ENCODE peak calls at places on chromosomes 12 and 14, in six cellular contexts. P, V, X, K, B and Q are unnamed samples.

GRCh38 chr14:20690848-20691640 is 2.5 kb downstream of the ANG start:
- DNase-seq in P (no peak), V (peak), X (peak), K (peak), B (peak), Q (no peak)

GRCh38 chr12:2690348-2691000 is 104.3 kb upstream of the FKBP4 start:
- DNase-seq in P (no peak), V (no peak), X (no peak), K (no peak), B (no peak), Q (no peak)

GRCh38 chr14:38207830-38208815 is at the start of gene SSTR1:
- DNase-seq in P (no peak), V (peak), X (no peak), K (peak), B (peak), Q (peak)

GRCh38 chr12:66903782-66904396 is 225.0 kb upstream of the GRIP1 start:
- DNase-seq in P (no peak), V (no peak), X (no peak), K (no peak), B (no peak), Q (no peak)

GRCh38 chr14:23929822-23930294 is 23.7 kb upstream of the DHRS4 start:
- DNase-seq in P (peak), V (peak), X (peak), K (peak), B (peak), Q (peak)

GRCh38 chr12:92621833-92622232 is 81.0 kb upstream of the PLEKHG7 start:
- DNase-seq in P (no peak), V (no peak), X (no peak), K (no peak), B (no peak), Q (no peak)

GRCh38 chr12:82757059-82757458 is 70.4 kb downstream of the TMTC2 start:
- DNase-seq in P (no peak), V (no peak), X (no peak), K (no peak), B (no peak), Q (no peak)

GRCh38 chr12:115072712-115073111 is 388.7 kb upstream of the TBX3 start:
- DNase-seq in P (no peak), V (no peak), X (no peak), K (peak), B (no peak), Q (no peak)

GRCh38 chr12:124422570-124423523 is 128.0 kb downstream of the RFLNA start:
- DNase-seq in P (peak), V (peak), X (peak), K (no peak), B (peak), Q (peak)

GRCh38 chr12:64808110-64808509 is 16.3 kb upstream of the TBC1D30 start:
- DNase-seq in P (no peak), V (no peak), X (no peak), K (no peak), B (no peak), Q (no peak)

GRCh38 chr12:28023156-28023887 is 50.8 kb upstream of the PTHLH start:
- DNase-seq in P (peak), V (peak), X (no peak), K (no peak), B (no peak), Q (no peak)

GRCh38 chr14:81637639-81638038 is 104.0 kb upstream of the SEL1L start:
- DNase-seq in P (no peak), V (no peak), X (no peak), K (no peak), B (no peak), Q (no peak)

GRCh38 chr14:21498540-21499526 is 12.3 kb downstream of the METTL3 start:
- DNase-seq in P (no peak), V (peak), X (no peak), K (peak), B (peak), Q (no peak)

GRCh38 chr14:51224551-51224950 is 15.5 kb upstream of the TMX1 start:
- DNase-seq in P (no peak), V (peak), X (no peak), K (no peak), B (no peak), Q (no peak)

GRCh38 chr12:57096099-57096572 is 7.2 kb downstream of the NAB2 start:
- DNase-seq in P (no peak), V (no peak), X (no peak), K (no peak), B (no peak), Q (no peak)

DNA sequence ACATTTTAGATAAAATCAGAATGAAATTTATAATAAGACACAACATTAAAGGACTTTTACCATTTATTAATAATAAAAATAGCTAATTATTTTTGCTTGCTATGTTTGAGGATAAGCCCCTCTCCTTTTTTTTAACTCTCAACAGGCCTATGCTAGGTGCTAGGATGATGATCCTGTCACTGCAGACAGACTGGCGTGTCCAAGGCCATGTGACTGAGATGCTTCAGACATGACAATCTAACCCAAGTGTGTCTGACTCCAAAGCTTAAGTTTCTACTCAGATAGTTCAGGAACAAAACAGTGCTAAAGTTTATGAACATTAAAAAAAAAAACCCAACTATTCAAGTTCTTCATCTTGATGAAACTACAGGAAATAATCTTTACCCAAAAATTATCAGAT is 29.8 kb downstream of the PPP1R13B start:
- DNase-seq in P (no peak), V (no peak), X (no peak), K (no peak), B (no peak), Q (no peak)
- H3K27ac ChIP-seq in P (no peak), V (no peak), X (peak), K (no peak), B (peak), Q (no peak)

GRCh38 chr14:34013714-34014055 is 62.8 kb upstream of the EGLN3 start:
- DNase-seq in P (no peak), V (no peak), X (no peak), K (no peak), B (no peak), Q (no peak)
- H3K4me3 ChIP-seq in P (no peak), V (no peak), X (no peak), K (no peak), B (no peak), Q (no peak)

GRCh38 chr12:53224268-53224896 is 7.6 kb downstream of the RARG start:
- DNase-seq in P (no peak), V (no peak), X (peak), K (peak), B (peak), Q (no peak)
- TF ChIP-seq CTCF in P (peak), V (peak), X (no peak), K (peak), B (no peak), Q (no peak)

DNA sequence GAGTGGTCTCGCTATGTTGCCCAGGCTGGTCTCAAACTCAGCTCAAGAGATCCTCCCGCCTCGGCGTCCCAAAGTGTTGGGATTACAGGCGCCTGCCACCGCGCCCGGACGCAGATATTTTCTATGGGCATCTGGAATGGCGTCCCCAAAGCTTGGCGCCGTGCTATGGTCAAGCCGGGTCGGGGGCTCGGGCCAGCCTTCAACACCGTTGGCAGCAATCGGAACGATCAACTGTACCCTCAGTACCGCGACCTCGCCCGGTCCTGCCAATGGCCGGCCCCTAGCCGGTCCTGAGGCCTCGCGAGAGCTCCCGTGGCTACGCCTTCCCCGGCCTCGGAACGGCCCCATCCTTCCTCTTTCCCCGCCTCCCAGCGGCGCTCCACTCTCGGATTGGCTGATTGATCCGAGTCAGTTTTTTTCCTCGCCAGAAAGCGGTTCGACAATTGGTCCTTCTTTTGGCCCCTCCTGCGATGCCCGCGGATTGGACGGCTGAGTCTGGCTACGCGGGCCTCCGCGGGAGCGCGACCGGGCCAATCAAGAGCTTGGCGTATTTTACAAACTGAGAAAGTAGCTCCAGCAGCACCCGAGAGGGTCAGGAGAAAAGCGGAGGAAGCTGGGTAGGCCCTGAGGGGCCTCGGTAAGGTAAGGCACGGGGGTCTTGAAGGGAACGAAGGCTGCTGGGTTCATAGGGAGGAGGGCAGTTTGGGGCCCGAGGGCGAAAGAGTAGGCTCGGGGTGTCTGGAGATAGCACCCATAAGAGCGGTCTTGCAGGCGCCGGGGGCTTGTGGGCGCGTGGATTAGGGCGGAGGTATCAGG is at the start of gene TROAP:
- DNase-seq in P (peak), V (peak), X (peak), K (peak), B (peak), Q (peak)
- H3K27ac ChIP-seq in P (peak), V (peak), X (peak), K (no peak), B (peak), Q (peak)

GRCh38 chr12:130809791-130810190 is 29.3 kb downstream of the STX2 start:
- DNase-seq in P (no peak), V (no peak), X (no peak), K (no peak), B (no peak), Q (no peak)

GRCh38 chr12:130815028-130815741 is 23.9 kb downstream of the STX2 start:
- DNase-seq in P (no peak), V (no peak), X (no peak), K (no peak), B (peak), Q (no peak)

GRCh38 chr12:130816055-130816454 is 23.0 kb downstream of the STX2 start:
- DNase-seq in P (no peak), V (no peak), X (no peak), K (no peak), B (no peak), Q (no peak)

GRCh38 chr12:130813949-130814348 is 25.1 kb downstream of the STX2 start:
- DNase-seq in P (no peak), V (no peak), X (no peak), K (no peak), B (no peak), Q (no peak)

GRCh38 chr12:130813436-130813835 is 25.6 kb downstream of the STX2 start:
- DNase-seq in P (no peak), V (no peak), X (no peak), K (peak), B (no peak), Q (no peak)
- H3K4me3 ChIP-seq in P (no peak), V (no peak), X (no peak), K (no peak), B (no peak), Q (no peak)

GRCh38 chr12:85874064-85874463 is at the start of gene NTS:
- DNase-seq in P (no peak), V (no peak), X (no peak), K (peak), B (no peak), Q (no peak)

GRCh38 chr12:85866929-85867776 is 6.9 kb upstream of the NTS start:
- DNase-seq in P (peak), V (peak), X (peak), K (peak), B (peak), Q (no peak)

GRCh38 chr12:85877459-85877858 is 3.4 kb downstream of the NTS start:
- DNase-seq in P (no peak), V (no peak), X (no peak), K (no peak), B (no peak), Q (no peak)

GRCh38 chr12:85872497-85873091 is 1.5 kb upstream of the NTS start:
- DNase-seq in P (peak), V (peak), X (no peak), K (peak), B (peak), Q (no peak)
- TF ChIP-seq CTCF in P (peak), V (peak), X (peak), K (peak), B (peak), Q (no peak)